ENCODE peak calls at places on chromosomes 7 and 10, in eight cellular contexts. P is heart right ventricle; D is nephron progenitor cell; F is dorsolateral prefrontal cortex; Z is fibroblast of lung; V is right atrium auricular region; G is CD8-positive, alpha-beta T cell; A is hepatocyte. M is an unnamed sample.

GRCh38 chr10:119871881-119872609 is 598 bp downstream of the MCMBP start:
- DNase-seq in P (peak; percentile 42), D (peak; percentile 54), F (no peak), Z (peak; percentile 27), V (no peak), G (peak; percentile 58), A (peak; percentile 75), M (peak; percentile 68)

GRCh38 chr10:96740141-96740540 is 19.8 kb upstream of the PIK3AP1 start:
- DNase-seq in P (no peak), D (no peak), F (no peak), Z (no peak), V (no peak), G (no peak), A (no peak), M (no peak)

GRCh38 chr7:159112136-159113011 is 32.3 kb downstream of the VIPR2 start:
- DNase-seq in P (no peak), D (no peak), F (no peak), Z (no peak), V (no peak), G (peak; percentile 30), A (no peak), M (no peak)

GRCh38 chr10:117284726-117285494 is 44.0 kb downstream of the SLC18A2 start:
- DNase-seq in P (no peak), D (no peak), F (no peak), Z (no peak), V (no peak), G (no peak), A (no peak), M (no peak)

GRCh38 chr10:103781329-103782061 is 73.9 kb downstream of the SH3PXD2A start:
- DNase-seq in P (no peak), D (no peak), F (no peak), Z (peak; percentile 99), V (no peak), G (no peak), A (peak; percentile 52), M (no peak)

GRCh38 chr10:103546401-103546800 is 52.9 kb downstream of the NEURL1 start:
- DNase-seq in P (no peak), D (no peak), F (no peak), Z (no peak), V (no peak), G (no peak), A (no peak), M (peak; percentile 6)

GRCh38 chr7:127417346-127417745 is 24.8 kb upstream of the ZNF800 start:
- DNase-seq in P (no peak), D (no peak), F (no peak), Z (no peak), V (no peak), G (no peak), A (no peak), M (peak; percentile 45)

GRCh38 chr7:129265328-129265727 is 40.5 kb downstream of the AHCYL2 start:
- DNase-seq in P (no peak), D (no peak), F (no peak), Z (no peak), V (no peak), G (no peak), A (no peak), M (no peak)

GRCh38 chr10:31490858-31491504 is 172.0 kb downstream of the ZEB1 start:
- DNase-seq in P (peak; percentile 23), D (peak; percentile 15), F (no peak), Z (peak; percentile 46), V (no peak), G (no peak), A (peak; percentile 40), M (peak; percentile 4)

GRCh38 chr7:22393825-22394458 is 37.0 kb upstream of the RAPGEF5 start:
- DNase-seq in P (no peak), D (no peak), F (peak; percentile 71), Z (peak; percentile 26), V (no peak), G (no peak), A (peak; percentile 28), M (no peak)

GRCh38 chr7:12820777-12821176 is 133.3 kb downstream of the ARL4A start:
- DNase-seq in P (no peak), D (no peak), F (no peak), Z (no peak), V (no peak), G (no peak), A (no peak), M (no peak)

GRCh38 chr10:95508730-95509129 is 52.4 kb downstream of the SORBS1 start:
- DNase-seq in P (peak; percentile 51), D (no peak), F (no peak), Z (peak; percentile 91), V (no peak), G (no peak), A (peak; percentile 54), M (no peak)

GRCh38 chr10:63208981-63209380 is 75.9 kb downstream of the NRBF2 start:
- DNase-seq in P (no peak), D (peak; percentile 45), F (no peak), Z (peak; percentile 72), V (no peak), G (no peak), A (no peak), M (no peak)

GRCh38 chr10:119348516-119349240 is 141.3 kb downstream of the GRK5 start:
- DNase-seq in P (peak; percentile 29), D (no peak), F (no peak), Z (peak; percentile 58), V (peak; percentile 74), G (no peak), A (no peak), M (no peak)

GRCh38 chr10:3486346-3487065 is 298.5 kb downstream of the KLF6 start:
- DNase-seq in P (no peak), D (peak; percentile 66), F (no peak), Z (peak; percentile 72), V (no peak), G (no peak), A (peak; percentile 93), M (no peak)

GRCh38 chr7:17005277-17005676 is 123.5 kb upstream of the AGR3 start:
- DNase-seq in P (no peak), D (no peak), F (no peak), Z (no peak), V (no peak), G (no peak), A (no peak), M (no peak)

GRCh38 chr7:17010637-17011300 is 129.0 kb upstream of the AGR3 start:
- DNase-seq in P (no peak), D (no peak), F (no peak), Z (no peak), V (no peak), G (no peak), A (no peak), M (no peak)

GRCh38 chr7:17007841-17008240 is 126.1 kb upstream of the AGR3 start:
- DNase-seq in P (no peak), D (no peak), F (no peak), Z (peak; percentile 59), V (no peak), G (no peak), A (no peak), M (no peak)

GRCh38 chr7:17013204-17013603 is 131.4 kb upstream of the AGR3 start:
- DNase-seq in P (no peak), D (no peak), F (no peak), Z (peak; percentile 46), V (no peak), G (no peak), A (no peak), M (no peak)

GRCh38 chr7:17009007-17009719 is 127.4 kb upstream of the AGR3 start:
- DNase-seq in P (no peak), D (no peak), F (no peak), Z (peak; percentile 20), V (no peak), G (no peak), A (peak; percentile 16), M (no peak)
- TF ChIP-seq CTCF in P (peak; percentile 40), D (no peak), F (no peak), Z (peak; percentile 37), V (peak; percentile 17), G (no peak), A (peak; percentile 28), M (peak; percentile 55)

GRCh38 chr10:122953827-122954730 is at the start of gene C10orf88:
- DNase-seq in P (peak; percentile 96), D (peak; percentile 96), F (peak; percentile 96), Z (peak; percentile 98), V (peak; percentile 97), G (peak; percentile 98), A (peak; percentile 99), M (peak; percentile 96)
- TF ChIP-seq CTCF in P (no peak), D (no peak), F (no peak), Z (no peak), V (no peak), G (no peak), A (no peak), M (no peak)

DNA sequence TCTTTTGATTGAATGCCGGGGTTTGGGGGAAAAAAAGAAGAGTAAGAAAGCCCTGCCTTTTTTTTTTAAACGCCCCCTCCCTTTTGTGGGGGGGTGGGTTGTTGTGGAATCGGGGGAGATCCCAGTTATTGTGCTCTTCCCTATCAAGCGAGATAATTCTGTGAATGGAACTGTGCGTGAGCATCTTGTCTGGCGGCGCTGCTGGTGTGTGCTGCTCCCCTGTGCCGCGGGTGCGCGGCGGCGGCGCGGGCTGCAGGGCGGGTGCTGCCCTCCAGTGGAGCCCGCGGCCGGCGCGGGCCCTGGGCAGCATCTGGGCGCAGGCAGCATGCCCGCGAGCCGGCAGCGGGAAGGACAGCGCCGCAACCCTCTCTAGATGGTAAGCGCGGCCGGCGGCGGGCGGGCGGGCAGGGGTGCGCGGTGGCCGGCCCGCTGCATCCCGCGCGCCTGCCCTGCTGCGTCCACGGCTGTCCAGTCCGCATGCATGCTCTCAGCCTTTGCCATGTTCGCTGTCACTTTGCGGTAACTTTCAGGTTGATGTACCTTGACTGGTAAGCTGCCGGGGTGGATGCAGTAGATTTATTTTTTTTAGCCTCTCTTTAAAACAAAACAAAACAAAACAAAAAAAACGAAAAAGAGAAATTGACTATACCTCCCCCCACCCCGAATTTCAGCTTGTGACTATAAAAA is 176.6 kb downstream of the TCF7L2 start:
- DNase-seq in P (peak; percentile 55), D (peak; percentile 78), F (peak; percentile 62), Z (peak; percentile 75), V (no peak), G (peak; percentile 47), A (peak; percentile 90), M (peak; percentile 38)
- TF ChIP-seq CTCF in P (peak; percentile 54), D (peak; percentile 44), F (peak; percentile 60), Z (peak; percentile 27), V (peak; percentile 83), G (peak; percentile 49), A (peak; percentile 61), M (peak; percentile 22)

GRCh38 chr7:15330943-15331342 is 230.9 kb downstream of the AGMO start:
- DNase-seq in P (no peak), D (no peak), F (no peak), Z (no peak), V (no peak), G (no peak), A (no peak), M (no peak)

GRCh38 chr7:15323545-15323944 is 238.3 kb downstream of the AGMO start:
- DNase-seq in P (no peak), D (no peak), F (no peak), Z (no peak), V (no peak), G (no peak), A (no peak), M (no peak)

DNA sequence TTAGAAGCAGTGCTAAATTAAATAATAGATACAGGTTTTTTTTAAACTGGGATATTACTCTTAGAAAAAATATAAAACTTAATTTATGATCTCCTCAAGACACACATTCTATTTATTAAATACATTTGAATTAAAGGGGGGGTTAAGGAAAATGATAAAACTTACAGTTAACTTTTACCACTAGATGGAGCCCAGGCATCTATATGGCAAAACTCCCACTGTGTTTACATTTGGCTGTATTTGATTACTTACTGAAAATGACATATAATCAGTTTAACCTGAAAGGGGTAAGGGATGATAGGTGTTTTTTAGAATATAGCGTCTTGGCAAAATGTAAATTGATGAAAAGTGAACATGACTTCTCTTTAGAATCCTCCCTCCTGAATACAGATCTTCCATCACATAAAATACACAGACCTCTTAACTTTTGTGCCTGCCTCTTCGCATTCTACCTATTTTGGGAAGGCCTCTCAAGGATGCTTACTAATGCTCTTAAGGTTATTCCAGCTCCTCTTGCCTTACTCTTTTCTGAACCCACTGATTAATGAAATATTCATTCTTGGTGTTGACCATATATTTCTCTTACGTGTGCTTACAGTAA is 235.7 kb downstream of the AGMO start:
- DNase-seq in P (no peak), D (no peak), F (no peak), Z (peak; percentile 8), V (no peak), G (no peak), A (peak; percentile 34), M (peak; percentile 9)
- TF ChIP-seq CTCF in P (peak; percentile 60), D (peak; percentile 55), F (peak; percentile 54), Z (peak; percentile 65), V (peak; percentile 30), G (no peak), A (peak; percentile 64), M (peak; percentile 33)

M was measured in GM13977.